ENCODE peak calls at places on chromosomes 13 and 19, in ten cellular contexts. G is posterior cingulate gyrus; V is occipital lobe; I is KG1; K is NCI-H2081; Z is MV-4-11; D is stimulated activated naive B cell treated with anti-CD40 and anti-IgM and Interleukin-4, amounts not matched to agents 10 μg/mL and 1 μg/mL and 100 μg/mL, for 72 hours; M is DMS79 treated with DMSO at 0.1 percent for 48 hours; A is fibroblast of lung; U is left cardiac atrium. X is an unnamed sample.

GRCh38 chr13:30743319-30744055 is 8.1 kb downstream of the ALOX5AP start:
- DNase-seq in I (no peak), D (no peak), Z (peak), A (peak), G (no peak), V (no peak), M (no peak), K (no peak), U (peak), X (peak)

GRCh38 chr13:76884571-76885202 is 1.5 kb downstream of the KCTD12 start:
- DNase-seq in K (no peak), I (no peak), D (no peak), A (peak), M (no peak), V (no peak), Z (peak), G (no peak), U (peak), X (peak)

GRCh38 chr13:66513728-66514127 is 716.4 kb downstream of the PCDH9 start:
- DNase-seq in V (no peak), G (no peak), K (no peak), D (no peak), M (no peak), Z (peak), A (peak), I (peak), U (no peak), X (no peak)

GRCh38 chr13:25171517-25172302 is at the start of gene AMER2:
- DNase-seq in I (no peak), K (peak), D (no peak), A (peak), G (peak), Z (no peak), U (peak), M (peak), V (peak), X (no peak)

GRCh38 chr13:79405501-79405830 is 589 bp downstream of the RBM26 start:
- DNase-seq in Z (peak), G (peak), M (no peak), D (no peak), I (no peak), K (peak), A (no peak), U (peak), V (no peak), X (no peak)

GRCh38 chr13:32225494-32225931 is 89.7 kb downstream of the ZAR1L start:
- DNase-seq in M (no peak), Z (no peak), D (no peak), A (peak), K (no peak), U (no peak), G (no peak), V (no peak), I (no peak), X (no peak)

GRCh38 chr19:52507266-52507665 is 20.2 kb upstream of the ZNF808 start:
- DNase-seq in A (no peak), K (no peak), V (no peak), D (no peak), M (no peak), U (no peak), Z (no peak), G (no peak), I (no peak), X (no peak)

GRCh38 chr19:43784981-43785808 is 4.4 kb upstream of the KCNN4 start:
- DNase-seq in D (peak), Z (peak), M (peak), U (peak), K (peak), V (no peak), G (peak), I (peak), A (peak), X (peak)

GRCh38 chr13:63327584-63327983 is 1911.9 kb upstream of the PCDH20 start:
- DNase-seq in M (no peak), Z (no peak), I (no peak), K (no peak), D (no peak), A (no peak), G (no peak), V (no peak), U (no peak), X (no peak)